ENCODE peak calls at places on chromosomes 13 and 19, in four cellular contexts. One of them, this sample, is unnamed.

GRCh38 chr19:13744179-13744578 is 20.1 kb upstream of the MRI1 start:
- DNase-seq in H1: no peak
- DNase-seq in GM12878: no peak
- DNase-seq in HepG2: no peak
- DNase-seq in this sample: no peak

GRCh38 chr19:58218899-58219298 is 9.8 kb upstream of the ZNF544 start:
- DNase-seq in H1: no peak
- DNase-seq in GM12878: no peak
- DNase-seq in HepG2: peak
- DNase-seq in this sample: peak

GRCh38 chr19:15623711-15624318 is 8.8 kb downstream of the CYP4F8 start:
- DNase-seq in H1: no peak
- DNase-seq in GM12878: no peak
- DNase-seq in HepG2: no peak
- DNase-seq in this sample: peak

GRCh38 chr13:113860051-113860471 is 3.8 kb downstream of the GAS6 start:
- DNase-seq in H1: no peak
- DNase-seq in GM12878: no peak
- DNase-seq in HepG2: peak
- DNase-seq in this sample: no peak

GRCh38 chr13:113551081-113552000 is 33.2 kb upstream of the TFDP1 start:
- DNase-seq in H1: no peak
- DNase-seq in GM12878: no peak
- DNase-seq in HepG2: no peak
- DNase-seq in this sample: peak

GRCh38 chr13:96996886-96997285 is 2.6 kb upstream of the OXGR1 start:
- DNase-seq in H1: no peak
- DNase-seq in GM12878: no peak
- DNase-seq in HepG2: no peak
- DNase-seq in this sample: no peak

GRCh38 chr13:91468301-91468700 is 69.9 kb downstream of the GPC5 start:
- DNase-seq in H1: no peak
- DNase-seq in GM12878: no peak
- DNase-seq in HepG2: no peak
- DNase-seq in this sample: no peak

GRCh38 chr13:63184693-63185092 is 1769.0 kb upstream of the PCDH20 start:
- DNase-seq in H1: peak
- DNase-seq in GM12878: no peak
- DNase-seq in HepG2: peak
- DNase-seq in this sample: no peak

GRCh38 chr19:5806905-5807304 is 2.0 kb downstream of the NRTN start:
- DNase-seq in H1: no peak
- DNase-seq in GM12878: no peak
- DNase-seq in HepG2: no peak
- DNase-seq in this sample: no peak

GRCh38 chr19:52034051-52034728 is 6.0 kb upstream of the ZNF614 start:
- DNase-seq in H1: no peak
- DNase-seq in GM12878: no peak
- DNase-seq in HepG2: no peak
- DNase-seq in this sample: no peak

GRCh38 chr13:109669234-109669612 is 117.2 kb downstream of the IRS2 start:
- DNase-seq in H1: no peak
- DNase-seq in GM12878: no peak
- DNase-seq in HepG2: no peak
- DNase-seq in this sample: no peak

GRCh38 chr19:36488118-36488815 is 1.1 kb downstream of the ZNF566 start:
- DNase-seq in H1: no peak
- DNase-seq in GM12878: no peak
- DNase-seq in HepG2: no peak
- DNase-seq in this sample: no peak

GRCh38 chr13:75363371-75363770 is 118.6 kb downstream of the TBC1D4 start:
- DNase-seq in H1: no peak
- DNase-seq in GM12878: no peak
- DNase-seq in HepG2: no peak
- DNase-seq in this sample: no peak

GRCh38 chr19:38505958-38506357 is 72.5 kb downstream of the RYR1 start:
- DNase-seq in H1: no peak
- DNase-seq in GM12878: no peak
- DNase-seq in HepG2: no peak
- DNase-seq in this sample: no peak

GRCh38 chr19:46725036-46725820 is 8.3 kb upstream of the PRKD2 start:
- DNase-seq in H1: no peak
- DNase-seq in GM12878: no peak
- DNase-seq in HepG2: no peak
- DNase-seq in this sample: no peak

GRCh38 chr13:44410328-44410859 is 36.8 kb downstream of the SERP2 start:
- DNase-seq in H1: no peak
- DNase-seq in GM12878: no peak
- DNase-seq in HepG2: no peak
- DNase-seq in this sample: no peak

GRCh38 chr19:853014-853553 is 981 bp downstream of the ELANE start:
- DNase-seq in H1: no peak
- DNase-seq in GM12878: no peak
- DNase-seq in HepG2: no peak
- DNase-seq in this sample: no peak

GRCh38 chr19:19642506-19643157 is 825 bp downstream of the GMIP start:
- DNase-seq in H1: no peak
- DNase-seq in GM12878: no peak
- DNase-seq in HepG2: no peak
- DNase-seq in this sample: peak

GRCh38 chr19:3523361-3524074 is 15.5 kb upstream of the TEKTIP1 start:
- DNase-seq in H1: no peak
- DNase-seq in GM12878: no peak
- DNase-seq in HepG2: no peak
- DNase-seq in this sample: no peak

GRCh38 chr13:31179754-31180153 is 18.1 kb upstream of the HSPH1 start:
- DNase-seq in H1: no peak
- DNase-seq in GM12878: no peak
- DNase-seq in HepG2: no peak
- DNase-seq in this sample: no peak

GRCh38 chr13:33707449-33707848 is 110.5 kb upstream of the RFC3 start:
- DNase-seq in H1: no peak
- DNase-seq in GM12878: no peak
- DNase-seq in HepG2: no peak
- DNase-seq in this sample: no peak

GRCh38 chr13:97976551-97977375 is 23.3 kb downstream of the IPO5 start:
- DNase-seq in H1: no peak
- DNase-seq in GM12878: no peak
- DNase-seq in HepG2: no peak
- DNase-seq in this sample: peak

GRCh38 chr19:32691291-32691951 is at the start of gene NUDT19:
- DNase-seq in H1: no peak
- DNase-seq in GM12878: peak
- DNase-seq in HepG2: peak
- DNase-seq in this sample: peak
- TF ChIP-seq BRCA1 in H1: no peak
- TF ChIP-seq BRCA1 in GM12878: peak
- TF ChIP-seq BRCA1 in HepG2: no peak
- TF ChIP-seq BRCA1 in this sample: no peak

DNA sequence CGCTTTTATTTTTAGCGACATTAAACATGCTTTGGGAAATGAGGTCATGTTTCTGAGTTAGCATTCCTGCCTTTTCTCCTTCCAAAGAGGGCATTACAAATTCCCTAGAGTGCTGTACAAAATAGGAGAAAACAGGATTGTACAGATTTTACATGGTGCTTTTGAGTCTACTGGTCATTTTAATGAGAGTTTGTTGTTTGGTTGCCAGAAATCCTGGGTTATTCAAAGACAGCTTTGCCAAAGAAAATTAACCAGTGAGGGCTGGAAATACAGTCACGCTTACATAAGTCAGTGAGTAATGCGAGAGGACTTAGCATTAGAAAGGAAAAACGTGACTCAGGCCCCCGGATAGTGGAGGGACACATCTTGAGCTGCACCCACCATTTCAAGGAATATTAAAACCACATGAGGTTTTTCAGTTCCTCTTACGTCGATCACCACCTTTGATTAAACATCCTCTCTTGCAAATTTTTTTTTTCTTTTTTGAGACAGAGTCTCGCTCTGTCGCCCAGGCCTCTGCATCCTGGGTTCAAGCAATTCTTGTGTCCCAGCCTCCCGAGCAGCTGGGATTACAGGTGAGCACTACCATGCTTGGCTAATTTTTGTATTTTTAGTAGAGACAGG is 55.4 kb downstream of the SACS start:
- DNase-seq in H1: no peak
- DNase-seq in GM12878: peak
- DNase-seq in HepG2: no peak
- DNase-seq in this sample: no peak
- TF ChIP-seq BRCA1 in H1: no peak
- TF ChIP-seq BRCA1 in GM12878: no peak
- TF ChIP-seq BRCA1 in HepG2: no peak
- TF ChIP-seq BRCA1 in this sample: no peak

GRCh38 chr19:6820237-6820636 is 47.7 kb downstream of the VAV1 start:
- DNase-seq in H1: no peak
- DNase-seq in GM12878: no peak
- DNase-seq in HepG2: no peak
- DNase-seq in this sample: no peak
- TF ChIP-seq BRCA1 in H1: no peak
- TF ChIP-seq BRCA1 in GM12878: no peak
- TF ChIP-seq BRCA1 in HepG2: no peak
- TF ChIP-seq BRCA1 in this sample: no peak

GRCh38 chr13:35787937-35788336 is 311.4 kb upstream of the MAB21L1 start:
- DNase-seq in H1: no peak
- DNase-seq in GM12878: no peak
- DNase-seq in HepG2: no peak
- DNase-seq in this sample: no peak
- TF ChIP-seq BRCA1 in H1: no peak
- TF ChIP-seq BRCA1 in GM12878: no peak
- TF ChIP-seq BRCA1 in HepG2: no peak
- TF ChIP-seq BRCA1 in this sample: no peak

GRCh38 chr13:76643596-76643995 is 242.6 kb downstream of the KCTD12 start:
- DNase-seq in H1: no peak
- DNase-seq in GM12878: no peak
- DNase-seq in HepG2: no peak
- DNase-seq in this sample: no peak
- TF ChIP-seq BRCA1 in H1: no peak
- TF ChIP-seq BRCA1 in GM12878: no peak
- TF ChIP-seq BRCA1 in HepG2: no peak
- TF ChIP-seq BRCA1 in this sample: no peak

GRCh38 chr19:10288662-10289166 is 1.0 kb upstream of the ICAM5 start:
- DNase-seq in H1: no peak
- DNase-seq in GM12878: no peak
- DNase-seq in HepG2: peak
- DNase-seq in this sample: peak
- TF ChIP-seq BRCA1 in H1: no peak
- TF ChIP-seq BRCA1 in GM12878: no peak
- TF ChIP-seq BRCA1 in HepG2: no peak
- TF ChIP-seq BRCA1 in this sample: no peak

GRCh38 chr13:72453161-72453560 is 274.3 kb downstream of the MZT1 start:
- DNase-seq in H1: no peak
- DNase-seq in GM12878: no peak
- DNase-seq in HepG2: no peak
- DNase-seq in this sample: no peak
- TF ChIP-seq BRCA1 in H1: no peak
- TF ChIP-seq BRCA1 in GM12878: no peak
- TF ChIP-seq BRCA1 in HepG2: no peak
- TF ChIP-seq BRCA1 in this sample: no peak

DNA sequence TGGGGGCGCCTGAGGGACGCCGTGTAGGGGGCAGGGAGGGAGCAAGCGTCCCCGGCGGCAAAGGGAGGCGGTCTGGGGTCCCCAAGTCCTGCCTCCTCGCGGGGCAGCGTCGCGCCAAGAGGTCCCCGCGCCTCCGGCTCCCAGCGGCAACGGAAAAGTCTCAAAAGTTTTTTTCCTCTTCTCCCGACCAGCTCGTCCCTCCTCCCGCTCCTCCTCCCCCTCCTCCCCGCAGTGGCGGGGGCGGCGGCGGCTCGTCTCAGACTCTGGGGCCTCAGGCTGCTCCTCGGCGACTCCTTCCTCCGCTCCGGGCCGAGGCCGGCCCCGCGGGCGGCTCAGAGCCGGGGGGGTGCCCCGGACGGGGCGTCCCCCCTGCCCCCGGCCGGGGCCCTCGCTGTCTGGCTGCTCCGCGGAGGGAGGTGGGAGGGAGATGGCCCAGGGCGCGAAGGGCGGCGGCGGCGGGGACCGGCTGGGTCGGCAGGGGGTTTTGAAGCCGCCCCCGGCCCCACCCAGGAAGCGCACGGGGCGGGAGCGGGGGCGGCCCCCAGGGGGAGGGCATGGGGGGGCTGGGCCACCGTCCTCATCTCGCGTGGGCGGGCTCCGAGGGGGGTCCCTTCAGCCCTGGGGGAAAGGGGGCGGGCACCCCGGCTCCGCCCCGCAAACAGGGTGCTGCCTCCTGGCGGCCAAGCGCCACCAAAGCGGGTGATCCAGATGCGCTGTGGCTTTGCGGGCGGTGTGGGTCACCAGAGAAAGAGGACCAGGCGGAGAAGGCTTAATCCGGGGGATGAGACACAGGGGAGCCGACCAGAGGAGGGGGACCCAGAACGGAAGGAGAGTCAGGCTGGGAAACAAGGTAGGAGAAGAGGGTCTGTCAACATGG is at the start of gene TGFB1:
- DNase-seq in H1: no peak
- DNase-seq in GM12878: peak
- DNase-seq in HepG2: peak
- DNase-seq in this sample: peak
- TF ChIP-seq BRCA1 in H1: no peak
- TF ChIP-seq BRCA1 in GM12878: no peak
- TF ChIP-seq BRCA1 in HepG2: no peak
- TF ChIP-seq BRCA1 in this sample: no peak